ENCODE peak calls at places on chromosomes 11 and 22, in six cellular contexts. B is NCI-H524; D is stimulated activated CD4-positive, alpha-beta T cell treated with anti-CD3 and anti-CD28 coated beads, Interleukin-1b, Interleukin-23, amount 100 ng/mL, for 24 hours; C is activated CD4-positive, alpha-beta memory T cell treated with anti-CD3 and anti-CD28 coated beads, Interleukin-2, amount 10 ng/mL, durations not matched to agents 7 days and 5 days; P is SK-N-DZ; R is activated T-helper 1 cell treated with anti-CD3 and anti-CD28 coated beads, Interleukin-12 subunit alpha, Interleukin-12 subunit beta, Interleukin-2, Interleukin-4 antibody, amounts not matched to agents 30 ng/mL and 10 ng/mL and 1 ng/mL, durations not matched to agents 14 hours and 24 hours and 36 hours. V is an unnamed sample.

GRCh38 chr11:1912314-1912878 is 7.1 kb upstream of the TNNT3 start:
- DNase-seq in P (no peak), R (no peak), B (no peak), D (no peak), C (no peak), V (no peak)

GRCh38 chr11:43574949-43575915 is 105.3 kb upstream of the HSD17B12 start:
- DNase-seq in R (no peak), D (no peak), C (no peak), P (peak; percentile 88), B (peak; percentile 65), V (no peak)

GRCh38 chr22:32444068-32444467 is 20.2 kb downstream of the BPIFC start:
- DNase-seq in D (no peak), B (peak; percentile 82), C (peak; percentile 19), P (peak; percentile 82), R (no peak), V (no peak)

GRCh38 chr11:12528487-12528886 is 145.7 kb upstream of the TEAD1 start:
- DNase-seq in B (no peak), P (no peak), C (no peak), R (no peak), D (no peak), V (no peak)

GRCh38 chr11:122032317-122032716 is 83.7 kb downstream of the BLID start:
- DNase-seq in P (no peak), R (no peak), D (no peak), B (no peak), C (no peak), V (no peak)

GRCh38 chr11:15149050-15149449 is 34.3 kb downstream of the INSC start:
- DNase-seq in B (no peak), C (no peak), D (no peak), R (no peak), P (no peak), V (no peak)

GRCh38 chr11:47467372-47467771 is 18.4 kb upstream of the RAPSN start:
- DNase-seq in D (no peak), R (no peak), C (no peak), B (peak; percentile 61), P (no peak), V (no peak)

GRCh38 chr11:134272381-134273316 is 3.5 kb upstream of the GLB1L3 start:
- DNase-seq in P (peak; percentile 21), R (no peak), C (no peak), B (peak; percentile 35), D (no peak), V (no peak)

GRCh38 chr22:47693606-47694005 is 931.2 kb downstream of the TBC1D22A start:
- DNase-seq in D (no peak), P (no peak), C (no peak), B (no peak), R (no peak), V (no peak)

GRCh38 chr11:6663794-6664478 is 8.3 kb upstream of the DCHS1 start:
- DNase-seq in P (no peak), C (no peak), R (no peak), B (no peak), D (no peak), V (no peak)

GRCh38 chr11:124762624-124763155 is 600 bp upstream of the ESAM start:
- DNase-seq in D (no peak), R (no peak), C (no peak), P (no peak), B (peak; percentile 46), V (no peak)

GRCh38 chr11:57155838-57156583 is 25.7 kb upstream of the LRRC55 start:
- DNase-seq in C (no peak), P (no peak), B (no peak), R (no peak), D (no peak), V (no peak)

GRCh38 chr11:46130286-46130937 is 9.2 kb upstream of the PHF21A start:
- DNase-seq in D (no peak), B (no peak), C (no peak), P (no peak), R (no peak), V (no peak)

V was measured in CMK.